ENCODE peak calls at places on chromosomes 1 and 21, in four cellular contexts. G is NCI-H2081, A is A172, S is right lobe of liver. V is an unnamed sample.

GRCh38 chr1:97332716-97333115 is 588.1 kb downstream of the DPYD start:
- DNase-seq in G (no peak), A (peak), S (no peak), V (peak)

GRCh38 chr1:25703671-25704637 is 87.4 kb downstream of the MAN1C1 start:
- DNase-seq in G (no peak), A (no peak), S (no peak), V (no peak)

GRCh38 chr1:63991685-63992084 is 211.7 kb upstream of the UBE2U start:
- DNase-seq in G (no peak), A (no peak), S (no peak), V (no peak)

GRCh38 chr1:192506741-192507155 is 68.8 kb upstream of the RGS1 start:
- DNase-seq in G (no peak), A (peak), S (no peak), V (peak)

GRCh38 chr1:221240652-221241051 is 361.4 kb downstream of the HLX start:
- DNase-seq in G (no peak), A (no peak), S (no peak), V (no peak)

GRCh38 chr1:89598450-89599331 is 34.2 kb upstream of the LRRC8C start:
- DNase-seq in G (peak), A (no peak), S (no peak), V (peak)

GRCh38 chr1:201183209-201183608 is 7.4 kb upstream of the IGFN1 start:
- DNase-seq in G (peak), A (no peak), S (no peak), V (no peak)

GRCh38 chr1:151494741-151495281 is 16.4 kb upstream of the CGN start:
- DNase-seq in G (peak), A (peak), S (no peak), V (peak)

GRCh38 chr21:44917446-44918106 is 3.1 kb downstream of the ITGB2 start:
- DNase-seq in G (no peak), A (no peak), S (no peak), V (no peak)

GRCh38 chr1:36115931-36116330 is 9.1 kb downstream of the COL8A2 start:
- DNase-seq in G (no peak), A (no peak), S (no peak), V (no peak)

V was measured in PC-3.